ENCODE peak calls at places on chromosomes 1 and 21, in seven cellular contexts. F is IMR-90; Y is sciatic nerve; U is fibroblast of lung; J is GM20000; B is stimulated activated effector memory CD8-positive, alpha-beta T cell treated with anti-CD3 and anti-CD28 coated beads, Interleukin-12 subunit alpha, Interleukin-12 subunit beta, amount 100 ng/mL, for 72 hours; E is suprapubic skin. N is an unnamed sample.

GRCh38 chr1:28099050-28099769 is 10.8 kb upstream of the EYA3 start:
- DNase-seq in F (peak), E (no peak), U (no peak), B (peak), J (no peak), Y (no peak), N (no peak)

GRCh38 chr1:223683586-223684487 is 18.3 kb upstream of the CAPN8 start:
- DNase-seq in U (peak), F (peak), B (peak), E (no peak), J (peak), Y (no peak), N (peak)

GRCh38 chr1:201850053-201850397 is 21.1 kb downstream of the IPO9 start:
- DNase-seq in U (peak), E (no peak), B (no peak), F (peak), J (no peak), Y (no peak), N (no peak)

GRCh38 chr1:212950243-212951057 is at the start of gene VASH2:
- DNase-seq in U (peak), Y (peak), E (peak), J (peak), B (peak), F (peak), N (peak)

GRCh38 chr21:37450385-37451044 is 83.9 kb downstream of the DYRK1A start:
- DNase-seq in J (no peak), U (no peak), B (no peak), F (peak), Y (no peak), E (no peak), N (no peak)

GRCh38 chr1:225280563-225280962 is 147.3 kb downstream of the LBR start:
- DNase-seq in F (no peak), J (no peak), B (no peak), E (no peak), U (no peak), Y (no peak), N (no peak)

GRCh38 chr1:25550683-25551310 is 7.4 kb downstream of the LDLRAP1 start:
- DNase-seq in F (peak), B (no peak), Y (no peak), J (no peak), E (no peak), U (peak), N (no peak)

GRCh38 chr1:21855257-21856096 is 43.4 kb downstream of the LDLRAD2 start:
- DNase-seq in F (no peak), Y (no peak), U (no peak), J (no peak), B (no peak), E (peak), N (peak)

GRCh38 chr1:93758842-93759515 is 77.3 kb upstream of the BCAR3 start:
- DNase-seq in B (peak), J (no peak), F (peak), Y (no peak), E (no peak), U (peak), N (peak)

GRCh38 chr1:71859806-71860205 is 422.5 kb downstream of the NEGR1 start:
- DNase-seq in E (no peak), J (no peak), B (no peak), Y (no peak), U (no peak), F (no peak), N (no peak)

GRCh38 chr1:236489710-236490377 is 33.9 kb upstream of the LGALS8 start:
- DNase-seq in Y (no peak), B (no peak), E (no peak), F (peak), U (peak), J (peak), N (peak)

GRCh38 chr1:62809788-62810187 is 25.9 kb downstream of the ATG4C start:
- DNase-seq in F (no peak), J (no peak), B (no peak), U (no peak), E (no peak), Y (no peak), N (no peak)

GRCh38 chr1:93526431-93526830 is 78.5 kb downstream of the FNBP1L start:
- DNase-seq in E (no peak), U (no peak), Y (no peak), J (no peak), F (no peak), B (no peak), N (no peak)

GRCh38 chr1:168287237-168287664 is 6.6 kb downstream of the TBX19 start:
- DNase-seq in J (no peak), Y (no peak), F (peak), B (no peak), U (peak), E (no peak), N (peak)